ENCODE peak calls at places on chromosomes 12 and 14, in eight cellular contexts. U, J, B, A, O, S, K and X are unnamed samples. For H3K4me1, the result is how much of the 10 kb centered on the place peaks cover.

GRCh38 chr14:77892381-77892871 is 92.5 kb downstream of the ADCK1 start:
- DNase-seq in A (no peak), U (no peak), J (no peak), S (no peak), O (no peak), B (no peak), K (no peak), X (no peak)

GRCh38 chr12:130945793-130946492 is 7.8 kb upstream of the ADGRD1 start:
- DNase-seq in B (no peak), O (no peak), K (no peak), A (no peak), S (no peak), J (peak), U (no peak), X (no peak)

GRCh38 chr14:78022059-78022458 is 148.1 kb upstream of the NRXN3 start:
- DNase-seq in B (no peak), J (peak), A (no peak), U (peak), K (no peak), S (no peak), O (peak), X (peak)

GRCh38 chr14:83664389-83664788 is 1865.6 kb upstream of the FLRT2 start:
- DNase-seq in J (no peak), S (no peak), U (no peak), O (no peak), K (no peak), A (no peak), B (no peak), X (no peak)

GRCh38 chr12:123767613-123768012 is 5.5 kb downstream of the DNAH10 start:
- DNase-seq in U (no peak), S (no peak), K (no peak), O (no peak), B (no peak), A (no peak), J (no peak), X (no peak)

GRCh38 chr14:83253870-83254269 is 1720.2 kb upstream of the SEL1L start:
- DNase-seq in K (no peak), A (no peak), S (no peak), J (no peak), B (no peak), O (no peak), U (no peak), X (no peak)

GRCh38 chr12:11769723-11770514 is 120.4 kb downstream of the ETV6 start:
- DNase-seq in K (no peak), S (peak), O (no peak), J (no peak), B (no peak), A (no peak), U (no peak), X (no peak)

GRCh38 chr14:34461334-34462131 is 507 bp downstream of the SPTSSA start:
- DNase-seq in J (peak), A (peak), B (peak), O (peak), K (peak), U (peak), S (peak), X (peak)

GRCh38 chr12:113555226-113555625 is 83.6 kb upstream of the LHX5 start:
- DNase-seq in J (no peak), A (no peak), K (no peak), S (no peak), B (no peak), O (no peak), U (no peak), X (no peak)

GRCh38 chr12:113903381-113903863 is 62.7 kb downstream of the RBM19 start:
- DNase-seq in S (no peak), B (no peak), J (no peak), A (no peak), O (no peak), U (no peak), K (no peak), X (no peak)

GRCh38 chr12:27644446-27644845 is 51.8 kb upstream of the REP15 start:
- DNase-seq in O (no peak), K (no peak), J (no peak), B (no peak), A (no peak), U (no peak), S (no peak), X (no peak)

GRCh38 chr12:96141216-96141944 is 52.8 kb upstream of the ELK3 start:
- DNase-seq in O (no peak), K (no peak), U (no peak), J (no peak), A (no peak), B (no peak), S (no peak), X (no peak)

GRCh38 chr12:13606290-13606689 is 375.1 kb downstream of the GRIN2B start:
- DNase-seq in O (no peak), A (no peak), B (no peak), U (no peak), S (no peak), J (no peak), K (no peak), X (no peak)

GRCh38 chr14:59699422-59699821 is 122.8 kb upstream of the CCDC175 start:
- DNase-seq in S (no peak), A (no peak), B (no peak), J (no peak), O (no peak), U (no peak), K (no peak), X (no peak)

GRCh38 chr12:95848575-95849388 is 10.0 kb upstream of the SNRPF start:
- DNase-seq in K (no peak), S (no peak), O (no peak), J (no peak), B (no peak), A (no peak), U (peak), X (no peak)

GRCh38 chr14:54486685-54487084 is 2.1 kb downstream of the GMFB start:
- DNase-seq in K (no peak), U (no peak), B (no peak), S (no peak), J (no peak), A (no peak), O (no peak), X (no peak)

GRCh38 chr12:57237952-57238853 is 8.7 kb downstream of the SHMT2 start:
- DNase-seq in B (peak), U (no peak), K (peak), A (no peak), J (peak), S (no peak), O (no peak), X (peak)
- H3K4me1 ChIP-seq in B (half or more), U (under half), K (half or more), A (under half), J (under half), S (half or more), O (under half), X (under half)

GRCh38 chr12:115118177-115118724 is 434.3 kb upstream of the TBX3 start:
- DNase-seq in S (no peak), J (no peak), O (no peak), A (no peak), B (no peak), U (no peak), K (no peak), X (no peak)

DNA sequence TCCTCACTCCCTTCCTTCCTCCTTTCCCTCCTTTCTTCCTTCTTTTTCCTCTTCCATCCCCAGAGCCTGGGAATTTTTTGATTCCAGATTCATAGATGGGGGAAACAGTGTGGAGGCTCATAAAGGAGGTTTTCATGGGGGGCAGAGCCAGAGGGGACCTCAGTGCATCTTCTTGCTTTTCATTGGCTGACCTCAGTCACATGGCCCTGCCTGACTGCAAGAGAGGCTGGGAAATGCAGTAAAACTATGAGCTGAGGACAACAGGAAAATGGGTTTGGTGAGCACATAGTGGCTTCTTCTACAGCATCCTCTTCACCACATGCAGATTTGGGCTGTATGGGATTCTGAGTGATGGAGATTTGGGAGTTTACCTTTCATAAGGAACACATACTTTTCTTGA is 437.1 kb upstream of the TBX3 start:
- DNase-seq in S (no peak), O (no peak), A (no peak), U (no peak), J (no peak), B (no peak), K (no peak), X (no peak)
- H3K4me3 ChIP-seq in S (no peak), O (no peak), A (no peak), U (no peak), J (no peak), B (no peak), K (no peak), X (no peak)

DNA sequence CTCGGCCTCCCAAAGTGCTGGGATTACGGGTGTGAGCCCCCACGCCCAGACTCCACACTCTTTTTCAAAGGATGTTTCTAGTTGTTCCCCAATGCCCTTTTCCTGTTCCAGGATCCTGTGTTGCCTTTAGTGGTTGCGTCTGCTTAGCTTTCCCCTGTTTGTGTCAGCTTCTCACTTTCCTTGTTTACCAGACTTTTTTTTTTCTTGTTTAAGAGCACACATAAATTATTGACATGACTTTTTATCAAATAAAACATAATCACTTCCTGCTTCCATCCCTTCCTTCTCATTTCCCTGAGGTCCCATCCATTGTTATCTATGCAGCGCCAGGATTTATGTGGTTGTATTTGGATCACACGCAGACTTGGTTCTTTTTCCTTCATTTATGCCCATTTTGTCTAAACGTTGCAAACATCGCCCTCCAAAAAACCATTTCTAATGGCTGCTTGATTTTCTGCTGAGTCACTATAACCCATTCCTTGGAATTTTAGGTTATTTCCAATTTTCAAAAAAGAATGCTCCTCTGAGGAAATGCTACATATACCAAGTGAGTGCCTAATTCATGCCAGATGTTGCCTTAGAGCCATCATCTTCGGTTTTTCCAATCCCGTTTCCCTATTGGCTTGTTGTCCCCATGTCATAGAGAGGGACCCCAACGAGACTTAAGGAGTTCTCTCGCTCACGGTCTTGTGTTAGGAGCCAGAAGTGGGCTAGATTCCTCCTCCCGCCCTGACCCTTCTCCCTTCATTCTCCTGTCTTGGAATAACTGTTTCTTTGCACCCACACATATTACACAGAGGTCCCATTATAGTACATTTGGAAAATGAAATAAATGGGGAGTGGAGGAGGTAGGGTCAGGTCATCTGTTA is 13.5 kb upstream of the CYP46A1 start:
- DNase-seq in U (no peak), K (no peak), J (no peak), O (no peak), A (no peak), S (no peak), B (no peak), X (no peak)
- H3K4me1 ChIP-seq in U (under half), K (under half), J (under half), O (under half), A (under half), S (under half), B (under half), X (under half)

GRCh38 chr12:6824962-6825381 is 3.2 kb upstream of the P3H3 start:
- DNase-seq in S (peak), J (no peak), O (peak), K (no peak), A (no peak), B (no peak), U (no peak), X (no peak)
- H3K4me3 ChIP-seq in S (no peak), J (no peak), O (no peak), K (no peak), A (no peak), B (no peak), U (no peak), X (no peak)

DNA sequence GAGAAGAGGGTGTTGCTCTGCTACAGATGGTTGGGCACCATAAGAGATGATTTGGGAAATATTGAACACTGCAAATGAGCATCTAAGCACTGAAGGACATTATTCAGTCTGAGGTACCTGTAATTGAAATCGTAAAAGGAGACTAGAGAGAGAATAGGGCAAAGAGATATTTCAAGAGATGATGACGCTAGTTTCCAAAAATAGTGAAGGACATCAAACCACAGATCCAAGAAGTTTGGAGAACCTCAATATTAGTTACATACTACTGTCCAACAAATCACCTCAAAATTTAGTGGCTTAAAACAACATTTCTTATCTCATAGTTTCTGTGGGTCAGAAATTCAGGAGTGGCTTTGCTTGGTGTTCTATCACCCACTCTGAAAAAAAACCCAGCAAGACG is 4.5 kb upstream of the MBIP start:
- DNase-seq in K (no peak), O (no peak), S (no peak), A (no peak), U (no peak), B (no peak), J (no peak), X (no peak)
- H3K4me1 ChIP-seq in K (under half), O (under half), S (under half), A (under half), U (under half), B (under half), J (under half), X (under half)

GRCh38 chr12:52903855-52904508 is 894 bp downstream of the KRT8 start:
- DNase-seq in B (peak), J (peak), K (no peak), U (peak), O (peak), S (no peak), A (no peak), X (peak)
- H3K4me3 ChIP-seq in B (no peak), J (peak), K (peak), U (peak), O (peak), S (no peak), A (peak), X (peak)

GRCh38 chr14:103574104-103574503 is 11.3 kb downstream of the COA8 start:
- DNase-seq in U (no peak), B (no peak), S (no peak), A (no peak), K (no peak), J (no peak), O (no peak), X (no peak)
- H3K4me1 ChIP-seq in U (under half), B (under half), S (under half), A (under half), K (under half), J (under half), O (under half), X (under half)

GRCh38 chr12:6430990-6431353 is 13.8 kb upstream of the CD27 start:
- DNase-seq in A (no peak), J (no peak), U (no peak), K (no peak), O (peak), S (no peak), B (no peak), X (no peak)
- H3K4me3 ChIP-seq in A (no peak), J (peak), U (no peak), K (peak), O (no peak), S (no peak), B (no peak), X (no peak)